ENCODE peak calls at places on chromosomes 4 and X, in four cellular contexts. G, D, F and W are unnamed samples.

GRCh38 chrX:44954562-44954961 is 81.6 kb downstream of the KDM6A start:
- DNase-seq in G (no peak), D (no peak), F (no peak), W (no peak)

GRCh38 chr4:5524900-5525299 is 183.5 kb downstream of the EVC2 start:
- DNase-seq in G (no peak), D (no peak), F (no peak), W (no peak)

GRCh38 chrX:9961750-9962149 is 5.4 kb upstream of the CLDN34 start:
- DNase-seq in G (no peak), D (no peak), F (no peak), W (no peak)

GRCh38 chr4:5365071-5366008 is 314.1 kb downstream of the STK32B start:
- DNase-seq in G (peak), D (peak), F (no peak), W (no peak)

GRCh38 chr4:31295081-31295480 is 574.9 kb downstream of the PCDH7 start:
- DNase-seq in G (no peak), D (no peak), F (no peak), W (no peak)

GRCh38 chr4:175884048-175884447 is 72.0 kb upstream of the GPM6A start:
- DNase-seq in G (no peak), D (no peak), F (no peak), W (no peak)

GRCh38 chr4:177264788-177265422 is 44.8 kb upstream of the NEIL3 start:
- DNase-seq in G (no peak), D (no peak), F (no peak), W (no peak)

GRCh38 chrX:71366674-71367256 is 608 bp downstream of the TAF1 start:
- DNase-seq in G (peak), D (peak), F (peak), W (no peak)

GRCh38 chr4:141375855-141376254 is 155.2 kb downstream of the ZNF330 start:
- DNase-seq in G (peak), D (peak), F (no peak), W (no peak)

GRCh38 chr4:113893546-113893945 is 85.9 kb downstream of the ARSJ start:
- DNase-seq in G (no peak), D (no peak), F (no peak), W (no peak)

GRCh38 chr4:96260071-96260682 is 420.3 kb downstream of the PDHA2 start:
- DNase-seq in G (no peak), D (peak), F (no peak), W (no peak)

GRCh38 chr4:180336494-180337090 is 1906.6 kb upstream of the TENM3 start:
- DNase-seq in G (no peak), D (peak), F (no peak), W (no peak)

GRCh38 chrX:48471504-48471903 is 1.4 kb upstream of the SLC38A5 start:
- DNase-seq in G (no peak), D (no peak), F (no peak), W (no peak)

GRCh38 chr4:143768007-143768591 is 67.6 kb upstream of the FREM3 start:
- DNase-seq in G (no peak), D (no peak), F (no peak), W (no peak)

GRCh38 chr4:177194906-177195305 is 114.8 kb upstream of the NEIL3 start:
- DNase-seq in G (no peak), D (no peak), F (no peak), W (no peak)

GRCh38 chr4:60884545-60884944 is 315.6 kb upstream of the ADGRL3 start:
- DNase-seq in G (no peak), D (no peak), F (no peak), W (no peak)
- H3K4me3 ChIP-seq in G (no peak), D (no peak), F (no peak), W (no peak)

DNA sequence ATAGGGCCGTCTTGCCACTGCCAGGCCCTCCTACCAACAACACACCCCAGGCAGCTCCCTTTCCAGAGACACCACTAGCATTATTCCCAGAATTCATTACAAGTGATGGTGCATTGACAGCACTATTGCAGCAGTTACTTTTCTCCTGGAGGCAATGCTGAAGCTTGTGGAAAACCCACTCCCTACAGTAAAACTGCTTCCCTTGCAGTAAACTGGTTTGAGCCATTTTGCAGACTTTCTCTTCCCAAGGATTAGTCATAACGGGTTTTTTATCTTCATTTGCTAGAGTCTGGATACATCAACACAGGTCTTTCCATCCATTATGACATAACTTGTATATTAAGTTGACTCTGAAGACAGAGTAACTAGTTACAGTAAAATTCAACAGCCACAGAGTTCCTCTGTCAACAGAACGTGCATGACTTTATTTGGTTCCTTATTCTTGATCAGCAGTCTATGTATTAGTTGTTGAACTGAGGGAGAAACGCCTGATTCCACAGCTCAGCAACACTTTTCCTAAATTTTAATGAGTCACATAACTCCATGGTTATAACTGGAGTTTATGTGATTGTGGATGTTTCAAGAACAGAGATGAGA is 2.2 kb downstream of the ANKRD50 start:
- DNase-seq in G (no peak), D (no peak), F (no peak), W (no peak)
- H3K4me3 ChIP-seq in G (peak), D (peak), F (no peak), W (no peak)

GRCh38 chrX:52574416-52575275 is 57.8 kb upstream of the XAGE1B start:
- DNase-seq in G (peak), D (peak), F (peak), W (no peak)
- H3K4me3 ChIP-seq in G (no peak), D (no peak), F (no peak), W (no peak)

GRCh38 chr4:22512306-22512705 is 3.6 kb downstream of the ADGRA3 start:
- DNase-seq in G (no peak), D (no peak), F (no peak), W (no peak)

GRCh38 chr4:22515888-22516541 is at the start of gene ADGRA3:
- DNase-seq in G (peak), D (peak), F (peak), W (peak)

GRCh38 chr4:22514431-22514830 is 1.4 kb downstream of the ADGRA3 start:
- DNase-seq in G (no peak), D (no peak), F (no peak), W (no peak)

GRCh38 chr4:22515145-22515887 is 550 bp downstream of the ADGRA3 start:
- DNase-seq in G (peak), D (peak), F (peak), W (peak)

DNA sequence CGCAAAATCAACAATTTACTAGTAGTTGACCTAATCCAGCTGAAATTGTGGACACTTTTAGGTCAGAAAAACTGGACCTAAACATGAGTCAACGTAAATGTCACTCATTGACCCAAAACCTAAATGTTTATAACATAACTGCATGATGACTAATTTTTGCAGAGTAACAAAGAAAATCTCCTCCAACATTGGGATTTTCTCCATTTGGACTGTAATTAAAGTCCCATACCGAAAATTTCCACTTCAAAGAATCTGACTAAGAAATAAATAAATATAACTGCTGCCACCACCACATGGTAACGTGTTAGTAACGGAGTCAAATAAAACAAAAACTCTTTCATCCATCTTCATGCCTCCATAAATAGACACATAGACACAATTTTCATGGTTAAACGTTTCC is 1.9 kb downstream of the ADGRA3 start:
- DNase-seq in G (no peak), D (no peak), F (no peak), W (no peak)
- H3K4me3 ChIP-seq in G (no peak), D (peak), F (no peak), W (no peak)

GRCh38 chrX:12979630-12980015 is 4.7 kb downstream of the TMSB4X start:
- DNase-seq in G (no peak), D (no peak), F (no peak), W (no peak)

GRCh38 chrX:12975999-12976558 is 1.2 kb downstream of the TMSB4X start:
- DNase-seq in G (peak), D (peak), F (no peak), W (peak)

GRCh38 chrX:12979011-12979629 is 4.2 kb downstream of the TMSB4X start:
- DNase-seq in G (no peak), D (no peak), F (no peak), W (no peak)

GRCh38 chrX:12978205-12979010 is 3.5 kb downstream of the TMSB4X start:
- DNase-seq in G (no peak), D (peak), F (no peak), W (peak)

GRCh38 chrX:12977761-12978204 is 2.9 kb downstream of the TMSB4X start:
- DNase-seq in G (no peak), D (no peak), F (no peak), W (no peak)
- H3K4me3 ChIP-seq in G (no peak), D (peak), F (peak), W (peak)

GRCh38 chr4:146401274-146401673 is 120.5 kb downstream of the SLC10A7 start:
- DNase-seq in G (no peak), D (no peak), F (no peak), W (no peak)

GRCh38 chr4:146398896-146399443 is 122.8 kb downstream of the SLC10A7 start:
- DNase-seq in G (no peak), D (no peak), F (no peak), W (no peak)

GRCh38 chr4:146398404-146398803 is 123.3 kb downstream of the SLC10A7 start:
- DNase-seq in G (no peak), D (no peak), F (no peak), W (no peak)
- H3K4me3 ChIP-seq in G (no peak), D (no peak), F (no peak), W (no peak)

GRCh38 chrX:40009890-40010289 is 87.9 kb downstream of the BCOR start:
- DNase-seq in G (no peak), D (no peak), F (no peak), W (no peak)
- H3K4me3 ChIP-seq in G (no peak), D (no peak), F (no peak), W (no peak)